ENCODE peak calls at places on chromosome 2, in four cellular contexts. B is A549, Q is IMR-90, X is HepG2. Y is an unnamed sample.

GRCh38 chr2:182784777-182785176 is 68.7 kb downstream of the DNAJC10 start:
- DNase-seq in Q (peak), X (peak), B (peak), Y (peak)

GRCh38 chr2:199431748-199432213 is 26.0 kb downstream of the SATB2 start:
- DNase-seq in Q (peak), B (peak), X (no peak), Y (peak)

GRCh38 chr2:37802106-37802791 is 122.8 kb upstream of the RMDN2 start:
- DNase-seq in B (peak), Q (peak), X (no peak), Y (no peak)

GRCh38 chr2:235008584-235009044 is 56.8 kb downstream of the SH3BP4 start:
- DNase-seq in X (peak), Q (no peak), B (no peak), Y (no peak)

GRCh38 chr2:148998831-148999200 is 39.7 kb upstream of the LYPD6B start:
- DNase-seq in B (no peak), X (no peak), Q (no peak), Y (no peak)

GRCh38 chr2:46252891-46253659 is 44.1 kb upstream of the EPAS1 start:
- DNase-seq in Q (no peak), B (no peak), X (no peak), Y (no peak)

GRCh38 chr2:95022309-95023221 is 2.9 kb upstream of the MAL start:
- DNase-seq in B (peak), X (peak), Q (peak), Y (peak)

GRCh38 chr2:20223345-20224190 is 1.4 kb downstream of the SDC1 start:
- DNase-seq in Q (peak), B (peak), X (peak), Y (no peak)

GRCh38 chr2:216936954-216937357 is 77.1 kb upstream of the TNP1 start:
- DNase-seq in X (no peak), Q (no peak), B (no peak), Y (peak)

GRCh38 chr2:111687911-111688310 is 196.1 kb downstream of the ANAPC1 start:
- DNase-seq in X (no peak), Q (no peak), B (no peak), Y (no peak)

GRCh38 chr2:42959148-42959992 is 167.0 kb upstream of the HAAO start:
- DNase-seq in X (peak), B (no peak), Q (peak), Y (no peak)

GRCh38 chr2:56025469-56026193 is 102.0 kb upstream of the EFEMP1 start:
- DNase-seq in X (no peak), B (no peak), Q (no peak), Y (no peak)

GRCh38 chr2:146135245-146135644 is 1615.3 kb upstream of the ZEB2 start:
- DNase-seq in B (no peak), Q (no peak), X (no peak), Y (no peak)

GRCh38 chr2:28423856-28424605 is 31.4 kb downstream of the FOSL2 start:
- DNase-seq in X (no peak), B (no peak), Q (peak), Y (no peak)

GRCh38 chr2:205158404-205158803 is 523.9 kb upstream of the NRP2 start:
- DNase-seq in B (no peak), X (no peak), Q (no peak), Y (no peak)

GRCh38 chr2:111662771-111663470 is 221.1 kb downstream of the ANAPC1 start:
- DNase-seq in X (no peak), Q (peak), B (no peak), Y (no peak)

GRCh38 chr2:99697811-99698568 is 208.2 kb upstream of the REV1 start:
- DNase-seq in X (no peak), B (no peak), Q (peak), Y (no peak)

GRCh38 chr2:19264847-19265246 is 93.6 kb downstream of the OSR1 start:
- DNase-seq in X (no peak), B (no peak), Q (no peak), Y (no peak)

GRCh38 chr2:217903859-217904613 is 98.8 kb downstream of the TNS1 start:
- DNase-seq in X (peak), B (no peak), Q (peak), Y (no peak)

GRCh38 chr2:25671622-25672021 is 1.8 kb downstream of the DTNB start:
- DNase-seq in B (no peak), X (no peak), Q (no peak), Y (no peak)

GRCh38 chr2:233350708-233351107 is 3.6 kb upstream of the DGKD start:
- DNase-seq in X (peak), Q (peak), B (peak), Y (peak)

GRCh38 chr2:122011493-122012270 is 256.2 kb downstream of the TSN start:
- DNase-seq in Q (peak), B (no peak), X (no peak), Y (no peak)

GRCh38 chr2:238108423-238109201 is 8.5 kb downstream of the ESPNL start:
- DNase-seq in B (no peak), Q (no peak), X (no peak), Y (no peak)

GRCh38 chr2:159891917-159892691 is 94.1 kb upstream of the CD302 start:
- DNase-seq in B (peak), Q (peak), X (no peak), Y (no peak)

GRCh38 chr2:197176457-197176964 is 134.1 kb downstream of the ANKRD44 start:
- DNase-seq in Q (no peak), B (no peak), X (no peak), Y (no peak)

GRCh38 chr2:240141736-240142135 is 1.3 kb upstream of the OTOS start:
- DNase-seq in X (no peak), Q (no peak), B (no peak), Y (no peak)
- TF ChIP-seq MAZ in X (no peak), Q (no peak), B (no peak), Y (no peak)

GRCh38 chr2:181393472-181393871 is 63.7 kb upstream of the ITGA4 start:
- DNase-seq in B (peak), X (peak), Q (peak), Y (no peak)
- TF ChIP-seq MAZ in B (no peak), X (no peak), Q (no peak), Y (no peak)

DNA sequence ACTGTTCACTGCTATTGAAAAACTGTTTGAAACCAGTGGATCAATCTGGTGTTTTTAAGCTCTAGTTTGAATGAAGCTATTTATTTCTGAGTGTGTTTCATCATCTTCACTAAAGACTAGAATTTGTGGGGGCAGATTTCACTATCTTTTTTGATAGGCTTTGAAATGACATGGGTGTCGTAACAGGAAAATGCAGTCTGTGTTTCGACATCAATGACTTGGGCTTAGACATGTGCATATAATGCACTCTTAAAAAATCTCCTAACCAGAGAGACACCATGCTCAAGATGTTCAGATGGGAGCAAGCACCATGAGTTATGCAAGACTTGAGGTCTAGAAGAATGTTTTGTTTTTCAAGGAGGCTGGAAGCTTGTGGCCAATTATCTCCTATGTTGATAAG is 221.6 kb downstream of the GPD2 start:
- DNase-seq in Q (no peak), X (no peak), B (no peak), Y (no peak)
- TF ChIP-seq MAZ in Q (no peak), X (no peak), B (no peak), Y (no peak)

DNA sequence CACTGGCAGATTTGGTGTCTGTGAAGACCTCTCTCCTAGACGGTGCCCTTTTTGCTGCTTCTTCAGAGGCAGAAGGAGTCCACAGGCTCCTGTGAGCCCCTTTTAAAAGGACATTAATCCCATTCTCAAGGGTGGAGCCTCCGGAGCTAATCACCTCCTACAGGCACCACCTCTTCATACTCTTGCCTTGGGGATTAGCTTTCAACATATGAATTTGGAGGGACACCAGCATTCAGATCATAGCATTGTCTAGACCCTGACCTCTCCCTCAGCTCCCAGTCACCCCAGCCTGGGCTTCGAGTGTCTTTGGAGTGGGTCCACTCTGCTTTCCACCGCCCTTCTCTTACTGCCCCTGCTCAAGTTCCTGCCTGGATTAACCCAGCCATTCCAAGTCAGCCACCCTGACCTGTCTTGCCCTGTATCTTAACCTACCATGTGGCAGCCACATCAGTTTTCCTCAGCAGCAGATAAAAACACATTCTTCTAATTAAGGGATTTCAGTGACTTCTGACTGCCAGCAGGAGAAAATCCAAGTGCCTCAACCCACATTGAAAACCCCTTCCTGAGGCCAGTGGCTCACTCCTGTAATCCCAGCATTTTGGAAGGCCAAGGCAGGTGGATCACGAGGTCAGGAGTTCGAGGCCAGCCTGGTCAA is 6.1 kb upstream of the NCL start:
- DNase-seq in Q (no peak), X (no peak), B (no peak), Y (no peak)
- TF ChIP-seq MAZ in Q (no peak), X (no peak), B (no peak), Y (no peak)

GRCh38 chr2:190815223-190815622 is 65.4 kb upstream of the GLS start:
- DNase-seq in B (no peak), X (no peak), Q (no peak), Y (no peak)
- TF ChIP-seq MAZ in B (no peak), X (no peak), Q (no peak), Y (no peak)

DNA sequence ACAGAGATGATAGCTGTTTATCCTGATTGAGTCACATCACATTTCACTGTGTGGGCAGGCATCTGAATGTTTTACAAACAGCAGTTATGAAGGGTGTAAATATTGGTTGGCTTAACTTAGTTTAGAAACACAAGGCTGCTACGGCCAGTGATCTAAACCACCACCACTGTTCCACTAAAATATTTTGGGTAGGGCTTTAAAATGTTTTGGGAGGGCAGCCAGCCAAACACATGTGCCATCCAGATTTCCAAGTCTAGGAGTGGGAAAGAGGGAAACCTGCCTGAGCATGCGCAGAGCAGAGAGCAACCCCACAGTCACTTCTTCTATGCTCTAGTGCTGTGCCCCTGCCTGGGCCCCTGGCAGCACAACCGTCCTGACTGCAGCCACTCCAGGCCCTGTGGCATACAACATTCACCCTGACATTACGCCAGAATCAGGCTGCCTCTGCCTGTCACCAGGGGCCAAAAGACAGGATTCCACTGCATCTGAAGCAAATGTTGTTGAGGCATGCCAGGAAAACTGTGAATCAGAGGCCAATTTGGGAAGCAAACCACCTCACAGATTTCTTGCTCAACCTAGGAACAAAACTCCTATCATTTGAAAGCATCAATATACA is 74.8 kb upstream of the COL5A2 start:
- DNase-seq in Q (peak), B (peak), X (no peak), Y (no peak)
- TF ChIP-seq MAZ in Q (no peak), B (no peak), X (no peak), Y (no peak)